ENCODE peak calls at places on chromosome 10, in eight cellular contexts. O, N, F, H, U, A, X and W are unnamed samples.

GRCh38 chr10:119655566-119656001 is 4.4 kb downstream of the BAG3 start:
- DNase-seq in A (peak; percentile 50), F (no peak), H (peak; percentile 44), O (peak; percentile 34), U (peak; percentile 87), X (peak; percentile 88), N (peak; percentile 93), W (no peak)

GRCh38 chr10:1133495-1134045 is 77.4 kb downstream of the WDR37 start:
- DNase-seq in U (no peak), X (no peak), N (no peak), O (no peak), F (no peak), A (no peak), H (no peak), W (no peak)

GRCh38 chr10:83225781-83226180 is 913.5 kb upstream of the GHITM start:
- DNase-seq in N (no peak), O (no peak), X (no peak), H (no peak), A (no peak), U (no peak), F (no peak), W (peak; percentile 85)

GRCh38 chr10:68665841-68666240 is 55.2 kb upstream of the CCAR1 start:
- DNase-seq in O (no peak), H (no peak), F (no peak), A (peak; percentile 50), X (no peak), U (no peak), N (peak; percentile 84), W (no peak)

GRCh38 chr10:34576789-34577188 is 238.3 kb downstream of the PARD3 start:
- DNase-seq in O (no peak), F (no peak), N (peak; percentile 30), H (no peak), X (no peak), A (no peak), U (no peak), W (no peak)

GRCh38 chr10:34906021-34906965 is 91.2 kb upstream of the PARD3 start:
- DNase-seq in X (peak; percentile 61), U (peak; percentile 45), F (no peak), N (no peak), A (no peak), O (no peak), H (peak; percentile 82), W (peak; percentile 61)

GRCh38 chr10:59854571-59854970 is 51.8 kb downstream of the CCDC6 start:
- DNase-seq in N (no peak), F (no peak), H (no peak), U (no peak), A (no peak), X (no peak), O (no peak), W (peak; percentile 63)

GRCh38 chr10:16809074-16809718 is 8.0 kb downstream of the RSU1 start:
- DNase-seq in O (peak; percentile 34), H (no peak), F (no peak), N (peak; percentile 53), U (peak; percentile 29), A (no peak), X (no peak), W (no peak)

GRCh38 chr10:129394739-129395298 is 72.2 kb upstream of the MGMT start:
- DNase-seq in A (no peak), H (no peak), O (no peak), U (no peak), N (no peak), F (no peak), X (no peak), W (no peak)

GRCh38 chr10:116611153-116611545 is 9.6 kb upstream of the PNLIPRP2 start:
- DNase-seq in X (no peak), O (no peak), U (no peak), F (no peak), N (no peak), H (no peak), A (no peak), W (no peak)

GRCh38 chr10:117496616-117497028 is 45.9 kb upstream of the EMX2 start:
- DNase-seq in X (peak; percentile 85), A (no peak), N (peak; percentile 84), H (peak; percentile 67), U (peak; percentile 84), O (peak; percentile 55), F (peak; percentile 91), W (peak; percentile 61)

GRCh38 chr10:110137142-110137545 is 70.3 kb upstream of the MXI1 start:
- DNase-seq in U (no peak), N (peak; percentile 82), F (no peak), X (no peak), A (peak; percentile 26), H (peak; percentile 14), O (no peak), W (peak; percentile 52)

GRCh38 chr10:61120805-61121204 is 176.8 kb upstream of the RHOBTB1 start:
- DNase-seq in A (no peak), F (no peak), X (no peak), U (no peak), N (no peak), H (no peak), O (no peak), W (no peak)

GRCh38 chr10:61128196-61128595 is 184.2 kb upstream of the RHOBTB1 start:
- DNase-seq in N (no peak), A (no peak), H (no peak), X (no peak), O (no peak), U (no peak), F (no peak), W (no peak)

GRCh38 chr10:61125560-61126250 is 181.7 kb upstream of the RHOBTB1 start:
- DNase-seq in U (no peak), O (no peak), N (no peak), X (no peak), A (no peak), H (no peak), F (no peak), W (no peak)

GRCh38 chr10:61119573-61119972 is 175.6 kb upstream of the RHOBTB1 start:
- DNase-seq in F (no peak), U (no peak), X (no peak), A (no peak), N (no peak), H (no peak), O (no peak), W (no peak)

DNA sequence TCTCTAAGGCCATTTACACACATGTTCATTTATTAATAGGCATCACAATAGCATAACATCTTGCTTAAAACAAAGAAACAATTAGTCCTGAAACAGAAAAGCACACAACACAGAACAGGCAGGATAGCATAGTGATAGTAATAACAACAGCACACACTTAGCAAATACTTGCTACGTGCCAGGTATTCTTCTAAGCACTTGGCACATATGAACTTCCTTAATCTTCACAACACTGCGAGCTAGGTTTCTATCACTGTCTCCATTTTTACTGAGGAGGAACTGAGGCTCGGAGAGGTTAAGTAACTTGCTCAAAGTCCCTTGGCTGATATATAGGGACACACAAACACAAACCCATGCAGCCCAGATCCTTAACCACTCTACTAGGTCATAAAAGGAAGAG is 180.8 kb upstream of the RHOBTB1 start:
- DNase-seq in X (no peak), F (no peak), N (no peak), H (no peak), O (no peak), A (no peak), U (no peak), W (peak; percentile 91)
- H3K4me3 ChIP-seq in X (no peak overlapping the region), F (no peak overlapping the region), N (no peak overlapping the region), H (no peak overlapping the region), O (no peak overlapping the region), A (no peak overlapping the region), U (no peak overlapping the region), W (no peak overlapping the region)

DNA sequence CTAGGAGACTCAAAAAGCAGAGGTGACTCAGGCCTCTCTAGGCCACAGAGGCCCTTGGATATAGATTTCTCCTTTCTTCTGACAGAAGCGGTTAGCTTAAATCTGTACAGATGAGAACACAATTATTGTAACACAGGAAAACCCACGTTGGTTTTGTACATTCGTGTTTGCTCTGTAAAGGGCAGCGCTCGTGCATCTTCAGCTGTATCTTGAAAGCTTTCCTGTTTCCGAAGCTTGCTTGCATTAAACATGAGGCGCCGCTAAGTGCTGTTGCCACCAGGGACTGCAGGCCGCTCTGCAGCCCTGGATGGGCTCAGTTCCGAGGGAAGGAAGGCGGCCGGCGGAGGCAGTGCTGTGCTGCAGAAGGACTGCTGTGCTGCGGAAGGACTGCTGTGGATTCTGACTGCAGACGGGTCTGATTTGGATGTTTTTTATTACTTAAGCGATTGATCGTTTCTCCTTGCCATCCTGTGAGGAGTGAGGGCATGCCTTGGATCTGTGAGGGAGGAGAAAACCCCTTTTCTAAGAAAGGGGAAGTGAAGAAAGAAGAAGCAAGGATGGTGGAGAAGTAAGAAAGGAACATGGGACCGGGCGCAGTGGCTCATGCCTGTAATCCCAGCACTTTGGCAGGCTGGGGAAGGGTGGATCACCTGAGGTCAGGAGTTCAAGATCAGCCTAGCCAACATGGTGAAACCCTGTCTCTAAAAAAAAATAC is 53.4 kb downstream of the FHIP2A start:
- DNase-seq in F (no peak), O (peak; percentile 29), H (no peak), N (peak; percentile 45), X (no peak), A (no peak), U (no peak), W (no peak)
- TF ChIP-seq CTCF in F (no peak), O (no peak), H (no peak), N (peak; percentile 1), X (no peak), A (no peak), U (no peak), W (no peak)

DNA sequence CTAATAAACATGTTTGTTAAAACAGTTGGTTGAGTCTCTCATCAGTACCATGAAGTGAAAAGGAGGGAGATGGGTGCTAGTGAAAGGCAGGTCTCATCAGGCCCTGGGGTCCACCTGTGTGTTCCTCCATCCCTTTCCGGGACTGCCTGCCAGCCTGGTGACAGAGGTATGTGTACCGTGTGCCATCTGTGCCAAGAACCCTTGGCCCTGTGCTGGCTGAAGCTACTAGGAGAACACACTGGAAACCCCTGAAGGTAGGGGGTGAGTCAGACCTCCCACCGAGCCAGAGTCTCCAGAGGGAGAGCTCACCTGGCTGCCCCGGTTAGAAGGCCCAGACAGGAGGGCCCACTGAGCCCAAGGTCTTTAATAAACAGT is 2.3 kb downstream of the DDIT4 start:
- DNase-seq in X (no peak), U (peak; percentile 55), A (no peak), H (peak; percentile 93), O (peak; percentile 41), F (peak; percentile 62), N (peak; percentile 47), W (peak; percentile 86)
- H3K4me3 ChIP-seq in X (peak overlapping the region; percentile 89), U (no peak overlapping the region), A (peak overlapping the region; percentile 89), H (peak overlapping the region; percentile 76), O (peak overlapping the region; percentile 69), F (peak overlapping the region; percentile 77), N (peak overlapping the region; percentile 67), W (peak overlapping the region; percentile 97)

DNA sequence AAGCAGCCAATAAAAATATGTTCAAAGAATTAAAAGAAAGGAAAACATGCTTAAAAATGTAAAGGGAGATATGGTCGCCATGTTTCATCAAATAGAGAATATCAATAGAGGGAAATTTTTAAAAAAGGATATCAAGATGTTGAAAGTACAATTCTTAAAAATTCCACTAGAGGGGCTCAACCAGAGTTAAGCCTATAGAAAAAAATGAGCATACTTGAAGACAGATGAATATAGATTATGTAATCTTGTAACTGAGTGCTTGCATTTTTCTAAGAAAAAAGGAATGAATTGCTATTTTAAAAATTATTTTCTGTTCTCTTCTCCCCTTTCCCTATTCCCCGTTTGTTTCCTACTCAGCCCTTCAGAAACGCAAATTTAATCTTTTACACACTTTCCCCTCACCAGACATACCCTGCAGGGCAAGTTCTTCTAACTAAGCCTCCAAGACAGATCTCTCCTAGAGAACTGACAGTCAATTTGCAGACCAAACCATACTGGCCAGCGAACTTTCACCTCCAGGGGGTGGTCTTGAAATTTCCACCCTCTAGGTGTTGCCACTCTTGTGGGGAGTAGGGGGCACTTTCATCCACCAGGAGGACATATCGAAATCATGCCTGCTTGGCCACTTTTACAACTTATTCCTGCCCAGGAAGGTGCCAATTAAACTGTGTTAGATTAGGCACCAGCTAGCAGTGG is 67.7 kb downstream of the NSUN6 start:
- DNase-seq in O (no peak), H (no peak), A (no peak), F (no peak), N (peak; percentile 16), U (no peak), X (no peak), W (no peak)
- TF ChIP-seq CTCF in O (peak; percentile 26), H (peak; percentile 12), A (no peak), F (no peak), N (peak; percentile 21), U (peak; percentile 6), X (no peak), W (no peak)